ENCODE peak calls at places on chromosomes 2 and 18, in nine cellular contexts. R, D, C, O, I, V, S, U and Z are unnamed samples.

GRCh38 chr18:39841133-39842041 is 2113.6 kb upstream of the PIK3C3 start:
- DNase-seq in D (peak), U (peak), R (peak), V (peak), S (peak), I (no peak), C (peak), O (peak), Z (peak)

GRCh38 chr2:1299053-1299452 is 114.2 kb upstream of the TPO start:
- DNase-seq in U (no peak), C (no peak), D (no peak), R (no peak), O (no peak), V (no peak), I (no peak), S (no peak), Z (no peak)

GRCh38 chr2:8382485-8382884 is 299.4 kb upstream of the ID2 start:
- DNase-seq in R (no peak), C (no peak), D (no peak), O (no peak), U (no peak), V (no peak), S (no peak), I (no peak), Z (no peak)

GRCh38 chr2:122028371-122029102 is 273.1 kb downstream of the TSN start:
- DNase-seq in C (peak), U (no peak), I (no peak), D (no peak), O (peak), R (no peak), V (peak), S (no peak), Z (peak)

GRCh38 chr18:24234330-24234729 is 95.5 kb downstream of the CABYR start:
- DNase-seq in R (no peak), D (no peak), O (no peak), I (peak), S (peak), V (no peak), U (no peak), C (peak), Z (peak)

GRCh38 chr18:25737710-25738251 is 352.6 kb downstream of the SS18 start:
- DNase-seq in S (peak), I (no peak), D (no peak), U (no peak), R (no peak), V (peak), O (peak), C (peak), Z (peak)

GRCh38 chr2:176455865-176456291 is 186.6 kb downstream of the MTX2 start:
- DNase-seq in S (peak), R (peak), C (peak), U (no peak), I (peak), V (peak), O (peak), D (no peak), Z (no peak)

GRCh38 chr2:17818235-17818634 is 2.0 kb downstream of the MSGN1 start:
- DNase-seq in C (no peak), U (no peak), D (no peak), O (no peak), S (no peak), V (no peak), I (no peak), R (no peak), Z (no peak)

GRCh38 chr2:64202206-64202864 is 58.1 kb upstream of the PELI1 start:
- DNase-seq in O (peak), R (no peak), I (no peak), S (peak), U (no peak), C (peak), D (no peak), V (no peak), Z (peak)

GRCh38 chr2:207813942-207814341 is 44.2 kb upstream of the FZD5 start:
- DNase-seq in O (no peak), R (no peak), I (no peak), D (no peak), C (no peak), V (no peak), S (no peak), U (no peak), Z (no peak)

GRCh38 chr2:59296279-59296678 is 1055.2 kb upstream of the FANCL start:
- DNase-seq in D (no peak), I (no peak), U (no peak), V (no peak), R (no peak), S (peak), C (no peak), O (no peak), Z (peak)

GRCh38 chr2:1747065-1747941 is 3.0 kb upstream of the PXDN start:
- DNase-seq in U (no peak), S (no peak), O (no peak), C (no peak), D (no peak), R (peak), I (no peak), V (no peak), Z (no peak)

GRCh38 chr2:50765146-50765545 is 266.8 kb downstream of the NRXN1 start:
- DNase-seq in R (no peak), O (no peak), S (no peak), I (no peak), U (no peak), C (no peak), D (no peak), V (no peak), Z (no peak)

GRCh38 chr2:73764945-73765344 is 15.0 kb downstream of the DUSP11 start:
- DNase-seq in V (no peak), I (no peak), S (no peak), C (no peak), O (no peak), D (no peak), U (no peak), R (no peak), Z (no peak)

GRCh38 chr18:23828426-23828825 is 139.2 kb downstream of the LAMA3 start:
- DNase-seq in U (no peak), O (peak), S (peak), R (no peak), D (no peak), C (peak), I (no peak), V (no peak), Z (peak)

GRCh38 chr18:43587538-43588153 is 310.4 kb upstream of the SYT4 start:
- DNase-seq in R (no peak), O (peak), U (peak), I (no peak), V (peak), D (no peak), S (peak), C (peak), Z (peak)

GRCh38 chr2:181858600-181858999 is 32.9 kb upstream of the ITPRID2 start:
- DNase-seq in O (no peak), V (no peak), D (no peak), U (no peak), C (no peak), S (no peak), I (no peak), R (peak), Z (no peak)

GRCh38 chr2:188776634-188777033 is 197.5 kb upstream of the COL3A1 start:
- DNase-seq in V (no peak), U (no peak), S (no peak), C (peak), D (no peak), R (no peak), O (peak), I (no peak), Z (peak)

GRCh38 chr2:69386376-69386775 is 651 bp downstream of the GFPT1 start:
- DNase-seq in V (no peak), O (no peak), S (no peak), C (no peak), D (no peak), U (no peak), R (no peak), I (no peak), Z (no peak)

GRCh38 chr2:101655941-101656422 is 41.5 kb upstream of the MAP4K4 start:
- DNase-seq in U (no peak), O (peak), I (no peak), V (peak), C (peak), S (peak), R (no peak), D (no peak), Z (peak)

GRCh38 chr2:95759481-95760246 is 167.9 kb downstream of the TRIM43 start:
- DNase-seq in R (no peak), C (no peak), U (no peak), D (no peak), V (no peak), O (no peak), I (no peak), S (no peak), Z (no peak)

GRCh38 chr2:26696352-26696816 is 3.9 kb downstream of the KCNK3 start:
- DNase-seq in O (peak), R (no peak), V (peak), C (peak), I (no peak), U (peak), D (peak), S (peak), Z (peak)

GRCh38 chr18:32770181-32770650 is 2.6 kb downstream of the KLHL14 start:
- DNase-seq in U (no peak), D (no peak), V (no peak), C (no peak), S (peak), R (no peak), O (no peak), I (no peak), Z (no peak)
- H3K4me3 ChIP-seq in U (peak), D (peak), V (no peak), C (no peak), S (no peak), R (peak), O (no peak), I (peak), Z (no peak)

DNA sequence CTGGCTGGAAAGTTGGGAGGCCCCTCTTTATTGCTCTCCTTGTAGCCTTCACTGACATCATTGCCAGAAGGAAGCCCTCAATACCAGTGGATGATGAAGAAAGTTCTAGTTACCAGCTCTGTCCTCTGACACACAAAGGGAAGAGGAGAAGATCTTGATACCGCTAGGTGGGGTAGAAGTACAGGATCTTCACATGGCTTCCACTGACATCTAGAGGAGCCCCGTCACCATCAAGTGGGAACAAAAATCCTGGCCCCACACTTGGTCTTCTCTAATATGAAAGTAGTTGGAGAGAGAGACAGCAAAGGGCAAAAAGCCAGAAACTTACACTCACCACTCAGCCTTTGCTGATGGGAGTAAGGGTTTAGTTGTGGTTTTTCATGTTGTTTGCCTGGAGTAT is 12.4 kb downstream of the XIRP2 start:
- DNase-seq in S (peak), O (no peak), R (no peak), U (no peak), V (no peak), I (no peak), D (no peak), C (peak), Z (peak)
- TF ChIP-seq CTCF in S (peak), O (no peak), R (no peak), U (no peak), V (no peak), I (peak), D (no peak), C (peak), Z (peak)

GRCh38 chr18:35460719-35461118 is 37.0 kb downstream of the INO80C start:
- DNase-seq in C (peak), R (no peak), I (no peak), D (no peak), U (no peak), V (no peak), S (no peak), O (peak), Z (peak)

GRCh38 chr18:35457140-35457704 is 40.5 kb downstream of the INO80C start:
- DNase-seq in D (no peak), C (peak), S (no peak), O (no peak), R (no peak), V (no peak), U (no peak), I (no peak), Z (no peak)

GRCh38 chr18:35459997-35460396 is 37.8 kb downstream of the INO80C start:
- DNase-seq in V (no peak), R (no peak), U (no peak), D (no peak), C (no peak), I (no peak), S (no peak), O (no peak), Z (no peak)

GRCh38 chr18:35458271-35458670 is 39.5 kb downstream of the INO80C start:
- DNase-seq in D (no peak), C (no peak), U (no peak), R (no peak), O (no peak), I (no peak), V (no peak), S (no peak), Z (peak)

DNA sequence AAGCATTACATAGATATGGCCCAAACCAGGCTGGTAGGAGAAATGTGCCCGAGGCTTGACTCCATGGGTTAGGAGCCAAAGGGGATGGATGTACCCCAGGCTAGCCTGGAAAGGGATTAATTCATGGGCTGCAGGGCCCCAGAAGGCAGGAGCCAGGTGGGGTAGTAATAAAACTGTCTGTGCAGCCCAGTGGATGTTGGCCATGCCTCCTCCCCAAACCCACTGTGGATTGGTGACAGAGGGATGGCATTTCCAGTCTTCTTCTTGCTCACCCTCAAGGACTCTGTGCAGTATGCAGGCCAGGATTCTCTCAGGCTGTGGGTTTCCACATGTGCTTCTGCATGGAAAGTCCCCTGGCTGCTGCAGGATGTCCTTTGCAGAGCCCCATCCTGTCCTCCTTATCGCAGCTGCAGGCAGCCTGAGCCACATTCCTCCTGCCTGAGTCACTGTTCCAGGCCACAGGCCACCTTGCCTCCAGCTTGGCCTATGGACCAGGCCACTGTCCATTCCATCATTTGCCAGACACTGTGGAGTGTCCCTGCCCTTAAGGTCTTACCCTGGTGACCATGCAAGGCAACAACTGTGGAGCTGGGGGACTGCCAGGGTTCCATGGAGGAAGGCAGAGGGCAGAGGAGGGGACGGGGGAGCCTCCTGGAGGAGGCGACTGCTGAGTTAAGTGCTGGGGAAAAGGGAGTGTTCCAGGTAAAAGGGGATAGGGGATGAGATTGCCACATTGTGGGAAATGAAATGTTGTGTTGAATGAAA is 38.9 kb downstream of the INO80C start:
- DNase-seq in O (peak), D (peak), V (no peak), R (peak), C (peak), I (peak), U (no peak), S (peak), Z (peak)
- H3K4me3 ChIP-seq in O (no peak), D (no peak), V (no peak), R (no peak), C (no peak), I (no peak), U (no peak), S (no peak), Z (no peak)

DNA sequence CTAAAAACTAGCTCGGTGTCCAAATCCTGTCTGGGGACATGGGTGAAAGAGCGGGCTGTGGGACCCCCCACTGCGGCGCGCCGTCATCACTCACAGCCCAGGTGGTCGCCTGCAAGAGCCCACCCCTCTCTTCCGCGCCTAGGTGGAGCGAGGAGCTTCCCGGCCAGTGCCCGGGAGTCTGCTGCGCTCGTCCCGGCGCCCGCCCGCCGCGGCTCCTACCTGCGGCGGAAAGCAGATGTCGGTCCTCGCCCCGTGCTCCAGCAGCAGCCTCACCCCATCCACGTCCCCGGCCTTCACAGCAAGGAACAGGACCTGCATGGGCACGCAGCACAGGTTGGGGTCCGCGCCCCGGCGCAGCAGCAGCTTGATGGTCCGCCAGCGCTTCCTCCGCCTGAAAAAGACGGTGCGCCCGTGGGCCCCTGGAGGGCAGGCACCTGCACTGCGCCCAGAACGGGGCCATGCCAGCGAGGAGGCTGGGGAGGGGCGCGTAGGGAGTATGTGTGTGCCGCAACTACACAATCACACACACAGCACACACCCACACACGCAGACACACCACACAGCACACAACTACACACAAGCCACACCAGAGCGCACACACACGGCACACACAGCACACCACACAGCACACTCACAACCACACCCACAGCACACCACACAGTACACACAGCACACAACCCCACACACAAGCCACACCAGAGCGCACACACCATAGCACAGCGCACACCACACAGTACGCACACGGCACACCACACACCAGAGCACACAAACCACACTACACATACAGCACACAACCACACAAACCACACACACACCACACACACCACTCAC is 37.4 kb downstream of the ANKMY1 start:
- DNase-seq in S (no peak), D (no peak), V (no peak), R (no peak), O (no peak), C (no peak), I (no peak), U (no peak), Z (no peak)
- TF ChIP-seq CTCF in S (no peak), D (no peak), V (no peak), R (no peak), O (peak), C (no peak), I (no peak), U (no peak), Z (no peak)

GRCh38 chr2:231671617-231672350 is 36.5 kb upstream of the PTMA start:
- DNase-seq in U (no peak), C (no peak), V (no peak), O (no peak), I (no peak), D (peak), S (no peak), R (peak), Z (no peak)
- H3K4me3 ChIP-seq in U (no peak), C (no peak), V (no peak), O (no peak), I (no peak), D (no peak), S (no peak), R (no peak), Z (no peak)

DNA sequence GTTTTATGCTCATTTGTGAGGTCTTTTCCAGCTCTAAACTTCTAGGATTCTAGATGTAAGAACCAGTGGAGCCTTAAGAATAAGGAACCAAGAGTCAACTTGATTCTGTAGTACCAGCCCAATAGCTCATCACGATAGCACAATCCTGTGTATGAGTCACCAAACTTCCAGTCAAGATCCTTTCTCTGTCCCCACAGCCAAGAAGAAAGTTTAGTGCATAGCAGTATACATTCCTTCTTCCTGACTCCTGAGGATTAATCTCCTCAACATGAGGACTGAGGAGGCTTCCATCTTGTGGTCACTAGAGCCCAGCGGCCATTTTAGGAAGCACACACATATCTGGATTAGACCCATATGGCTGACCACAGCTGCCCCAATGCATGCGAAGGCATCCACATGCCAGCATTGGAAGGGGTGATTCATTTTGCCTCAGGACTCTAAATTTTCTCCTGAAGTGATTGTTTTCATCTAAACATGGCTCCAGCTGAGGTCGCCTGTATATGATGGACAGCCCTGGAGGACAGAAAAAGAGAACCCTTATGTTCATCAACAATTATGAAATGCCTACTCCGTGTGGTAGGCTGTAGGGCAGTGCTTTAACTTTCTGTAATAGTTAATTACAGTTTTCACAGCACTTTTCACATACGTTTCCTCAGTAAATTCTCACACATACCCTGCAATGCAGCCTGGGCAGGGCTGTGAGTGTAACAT is 53.5 kb downstream of the RASGRP3 start:
- DNase-seq in S (peak), I (no peak), R (no peak), C (peak), O (peak), V (peak), U (no peak), D (no peak), Z (peak)
- TF ChIP-seq CTCF in S (no peak), I (no peak), R (no peak), C (peak), O (peak), V (peak), U (no peak), D (no peak), Z (no peak)

GRCh38 chr18:47779381-47779780 is 151.1 kb downstream of the SMAD2 start:
- DNase-seq in U (no peak), O (no peak), I (no peak), D (no peak), S (no peak), V (no peak), R (no peak), C (no peak), Z (no peak)
- H3K4me3 ChIP-seq in U (no peak), O (no peak), I (no peak), D (no peak), S (no peak), V (no peak), R (no peak), C (no peak), Z (no peak)

GRCh38 chr2:12728221-12728777 is 11.6 kb downstream of the TRIB2 start:
- DNase-seq in S (no peak), C (no peak), V (no peak), U (no peak), D (no peak), R (no peak), I (no peak), O (no peak), Z (no peak)
- TF ChIP-seq CTCF in S (no peak), C (no peak), V (no peak), U (no peak), D (no peak), R (no peak), I (no peak), O (no peak), Z (no peak)